ENCODE peak calls at places on chromosomes 11 and 22, in four cellular contexts. E, D, Q and I are unnamed samples.

GRCh38 chr11:28049338-28050216 is 58.4 kb downstream of the KIF18A start:
- DNase-seq in D (peak), E (no peak), Q (no peak), I (no peak)

GRCh38 chr11:8699903-8700302 is 17.3 kb downstream of the RPL27A start:
- DNase-seq in E (peak), D (peak), Q (peak), I (no peak)

GRCh38 chr11:43868852-43869567 is 11.6 kb upstream of the ALKBH3 start:
- DNase-seq in Q (peak), D (peak), E (no peak), I (no peak)

GRCh38 chr11:103109818-103110388 is 677 bp downstream of the DYNC2H1 start:
- DNase-seq in D (peak), E (no peak), Q (no peak), I (no peak)

GRCh38 chr22:35477911-35478582 is 62.6 kb upstream of the RASD2 start:
- DNase-seq in E (peak), D (peak), Q (no peak), I (peak)

GRCh38 chr22:48902001-48902869 is 925.4 kb downstream of the BRD1 start:
- DNase-seq in D (no peak), E (peak), Q (no peak), I (no peak)

GRCh38 chr11:46346886-46347636 is at the start of gene DGKZ:
- DNase-seq in D (peak), E (peak), Q (peak), I (peak)

GRCh38 chr11:35305670-35306382 is 113.5 kb downstream of the SLC1A2 start:
- DNase-seq in Q (no peak), D (peak), E (peak), I (no peak)

GRCh38 chr22:43320943-43321900 is 21.9 kb downstream of the SCUBE1 start:
- DNase-seq in E (no peak), Q (no peak), D (no peak), I (no peak)

GRCh38 chr22:17692841-17693240 is 54.3 kb downstream of the BCL2L13 start:
- DNase-seq in Q (no peak), E (no peak), D (no peak), I (no peak)

GRCh38 chr11:57458410-57459111 is 1.8 kb upstream of the RTN4RL2 start:
- DNase-seq in D (peak), Q (no peak), E (peak), I (peak)

GRCh38 chr11:5123802-5124521 is 14.2 kb downstream of the OR52A5 start:
- DNase-seq in Q (peak), D (peak), E (peak), I (no peak)

GRCh38 chr22:29877620-29878019 is 5.4 kb upstream of the MTMR3 start:
- DNase-seq in E (no peak), Q (peak), D (peak), I (no peak)

GRCh38 chr11:131198161-131198560 is 172.3 kb upstream of the NTM start:
- DNase-seq in Q (no peak), E (no peak), D (no peak), I (no peak)

GRCh38 chr11:86034710-86035109 is 34.2 kb downstream of the PICALM start:
- DNase-seq in E (no peak), D (no peak), Q (no peak), I (no peak)

GRCh38 chr11:60454212-60454611 is 1.4 kb upstream of the MS4A1 start:
- DNase-seq in E (no peak), D (no peak), Q (no peak), I (no peak)

GRCh38 chr11:32154275-32154674 is 63.4 kb downstream of the RCN1 start:
- DNase-seq in D (peak), Q (peak), E (no peak), I (no peak)

GRCh38 chr22:26656896-26657851 is at the start of gene MIAT:
- DNase-seq in Q (no peak), E (peak), D (peak), I (no peak)

GRCh38 chr22:29300807-29301601 is 5.4 kb upstream of the GAS2L1 start:
- DNase-seq in Q (no peak), E (no peak), D (no peak), I (no peak)

GRCh38 chr11:6298605-6299004 is 21.7 kb downstream of the CAVIN3 start:
- DNase-seq in Q (peak), E (peak), D (no peak), I (no peak)

GRCh38 chr11:13110929-13111812 is 102.1 kb downstream of the RASSF10 start:
- DNase-seq in E (no peak), Q (peak), D (peak), I (no peak)

GRCh38 chr11:68750197-68750987 is 928 bp downstream of the TESMIN start:
- DNase-seq in D (no peak), Q (no peak), E (peak), I (peak)

GRCh38 chr11:101441747-101442146 is 142.1 kb downstream of the TRPC6 start:
- DNase-seq in D (peak), Q (no peak), E (no peak), I (no peak)